ENCODE peak calls at places on chromosome 16, in four cellular contexts. V, S, O and E are unnamed samples.

GRCh38 chr16:87765473-87765775 is 362 bp downstream of the KLHDC4 start:
- DNase-seq in V (peak; percentile 16), S (peak; percentile 3), O (no peak), E (no peak)

GRCh38 chr16:47016700-47017133 is 43.2 kb upstream of the DNAJA2 start:
- DNase-seq in V (no peak), S (no peak), O (no peak), E (no peak)

GRCh38 chr16:25855818-25856217 is 164.1 kb downstream of the HS3ST4 start:
- DNase-seq in V (peak; percentile 84), S (no peak), O (no peak), E (no peak)

GRCh38 chr16:49280022-49280741 is 1.5 kb downstream of the CBLN1 start:
- DNase-seq in V (peak; percentile 89), S (no peak), O (no peak), E (no peak)

GRCh38 chr16:74778646-74779045 is 4.0 kb upstream of the FA2H start:
- DNase-seq in V (no peak), S (no peak), O (no peak), E (no peak)

GRCh38 chr16:732332-732731 is 5.4 kb downstream of the HAGHL start:
- DNase-seq in V (no peak), S (no peak), O (no peak), E (no peak)

GRCh38 chr16:56801762-56802161 is 63.2 kb upstream of the SLC12A3 start:
- DNase-seq in V (no peak), S (no peak), O (no peak), E (no peak)

GRCh38 chr16:5615868-5616642 is 518.5 kb upstream of the EEF2KMT start:
- DNase-seq in V (peak; percentile 88), S (no peak), O (no peak), E (peak; percentile 3)

GRCh38 chr16:85431431-85432124 is 181.5 kb upstream of the GSE1 start:
- DNase-seq in V (no peak), S (no peak), O (no peak), E (no peak)

GRCh38 chr16:56851671-56852400 is 13.2 kb upstream of the SLC12A3 start:
- DNase-seq in V (peak; percentile 82), S (no peak), O (no peak), E (peak; percentile 70)

GRCh38 chr16:16143038-16143763 is 80.1 kb downstream of the ABCC6 start:
- DNase-seq in V (peak; percentile 83), S (peak; percentile 32), O (no peak), E (no peak)

GRCh38 chr16:81602792-81603191 is 158.2 kb downstream of the CMIP start:
- DNase-seq in V (no peak), S (no peak), O (no peak), E (no peak)

GRCh38 chr16:81601601-81602251 is 157.1 kb downstream of the CMIP start:
- DNase-seq in V (no peak), S (no peak), O (no peak), E (peak; percentile 60)

GRCh38 chr16:81600275-81600674 is 155.7 kb downstream of the CMIP start:
- DNase-seq in V (no peak), S (peak; percentile 91), O (no peak), E (peak; percentile 71)

GRCh38 chr16:81601008-81601428 is 156.4 kb downstream of the CMIP start:
- DNase-seq in V (no peak), S (peak; percentile 85), O (no peak), E (peak; percentile 33)

GRCh38 chr16:81602377-81602776 is 157.8 kb downstream of the CMIP start:
- DNase-seq in V (no peak), S (no peak), O (no peak), E (no peak)
- H3K4me1 ChIP-seq in V (peaks cover 4% of the 10 kb centered on the region), S (peaks cover 26% of the 10 kb centered on the region), O (no peaks in the 10 kb centered on the region), E (peaks cover 36% of the 10 kb centered on the region)

DNA sequence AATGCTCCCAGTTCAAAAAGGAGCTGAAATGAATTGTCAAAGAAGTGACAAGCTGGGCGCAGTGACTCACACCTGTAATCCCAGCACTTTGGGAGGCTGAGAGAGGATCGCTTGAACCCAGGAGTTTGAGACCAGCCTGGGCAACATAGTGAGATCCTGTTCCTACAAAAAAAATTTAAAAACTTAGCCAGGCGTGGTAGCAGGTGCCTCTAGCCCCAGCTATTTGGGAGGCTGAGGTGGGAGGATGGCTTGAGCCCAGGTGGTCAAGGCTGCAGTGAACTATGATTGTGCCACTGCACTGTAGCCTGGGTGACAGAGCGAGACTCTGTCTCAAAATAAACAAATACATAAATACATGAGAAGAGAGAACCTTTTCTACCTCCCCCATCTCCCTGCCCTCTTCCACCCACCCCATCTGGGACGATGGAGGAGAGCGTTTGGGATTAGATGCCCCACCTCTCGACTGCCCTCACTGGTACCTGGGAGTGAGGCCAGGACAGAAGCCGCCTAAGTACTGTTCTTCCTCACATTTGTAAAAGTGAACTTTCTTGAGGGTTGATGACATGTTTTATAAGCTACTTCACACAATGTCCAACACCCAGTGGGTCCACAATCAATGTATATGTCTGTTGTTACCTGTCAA is 2.4 kb downstream of the IL4R start:
- DNase-seq in V (no peak), S (no peak), O (no peak), E (no peak)
- H3K4me3 ChIP-seq in V (no peak overlapping the region), S (no peak overlapping the region), O (peak overlapping the region; percentile 60), E (peak overlapping the region; percentile 64)

GRCh38 chr16:67872131-67872630 is 671 bp upstream of the EDC4 start:
- DNase-seq in V (no peak), S (no peak), O (no peak), E (no peak)

GRCh38 chr16:67873435-67874146 is 739 bp downstream of the EDC4 start:
- DNase-seq in V (peak; percentile 36), S (peak; percentile 38), O (no peak), E (peak; percentile 50)

GRCh38 chr16:67877064-67877463 is 4.2 kb downstream of the EDC4 start:
- DNase-seq in V (no peak), S (no peak), O (no peak), E (no peak)

GRCh38 chr16:67872631-67873434 is at the start of gene EDC4:
- DNase-seq in V (peak; percentile 81), S (peak; percentile 87), O (peak; percentile 68), E (peak; percentile 92)

GRCh38 chr16:67874147-67874771 is 1.4 kb downstream of the EDC4 start:
- DNase-seq in V (no peak), S (no peak), O (no peak), E (no peak)
- H3K4me1 ChIP-seq in V (peaks cover 8% of the 10 kb centered on the region), S (peaks cover 15% of the 10 kb centered on the region), O (peaks cover 31% of the 10 kb centered on the region), E (peaks cover 16% of the 10 kb centered on the region)

GRCh38 chr16:3812469-3813172 is 67.9 kb downstream of the CREBBP start:
- DNase-seq in V (peak; percentile 42), S (no peak), O (no peak), E (no peak)
- H3K4me3 ChIP-seq in V (no peak overlapping the region), S (no peak overlapping the region), O (no peak overlapping the region), E (no peak overlapping the region)

GRCh38 chr16:89370601-89371000 is 119.8 kb downstream of the ANKRD11 start:
- DNase-seq in V (no peak), S (no peak), O (no peak), E (no peak)
- H3K4me1 ChIP-seq in V (peaks cover 50% of the 10 kb centered on the region), S (peaks cover 63% of the 10 kb centered on the region), O (peaks cover 84% of the 10 kb centered on the region), E (peaks cover 23% of the 10 kb centered on the region)